ENCODE peak calls at places on chromosomes 12 and 14, in ten cellular contexts. Q is A549, S is lower lobe of right lung, O is breast epithelium, J is stomach, W is esophagus squamous epithelium, Y is body of pancreas, L is endodermal cell, M is HepG2, F is suprapubic skin. E is an unnamed sample.

GRCh38 chr14:99952039-99952438 is 113.2 kb upstream of the EVL start:
- DNase-seq in Q (no peak), S (no peak), O (no peak), J (no peak), W (no peak), Y (no peak), L (no peak), M (no peak), F (no peak), E (no peak)

GRCh38 chr12:41962171-41962572 is 182.5 kb downstream of the GXYLT1 start:
- DNase-seq in Q (no peak), S (no peak), O (no peak), J (no peak), W (no peak), Y (peak; percentile 20), L (no peak), M (no peak), F (no peak), E (no peak)

GRCh38 chr14:24701031-24701430 is 67.0 kb upstream of the GZMB start:
- DNase-seq in Q (no peak), S (no peak), O (no peak), J (no peak), W (no peak), Y (no peak), L (peak; percentile 40), M (no peak), F (no peak), E (no peak)

GRCh38 chr12:3583656-3584334 is 92.8 kb downstream of the PRMT8 start:
- DNase-seq in Q (no peak), S (no peak), O (no peak), J (no peak), W (no peak), Y (no peak), L (no peak), M (no peak), F (no peak), E (no peak)

GRCh38 chr14:55832974-55833373 is 253.0 kb downstream of the KTN1 start:
- DNase-seq in Q (no peak), S (no peak), O (no peak), J (no peak), W (no peak), Y (no peak), L (no peak), M (no peak), F (no peak), E (no peak)

GRCh38 chr14:94041551-94042346 is 15.6 kb downstream of the OTUB2 start:
- DNase-seq in Q (no peak), S (peak; percentile 72), O (no peak), J (peak; percentile 54), W (no peak), Y (no peak), L (no peak), M (peak; percentile 75), F (no peak), E (no peak)

GRCh38 chr14:103889313-103890051 is 38.8 kb upstream of the TDRD9 start:
- DNase-seq in Q (no peak), S (peak; percentile 56), O (no peak), J (peak; percentile 70), W (no peak), Y (peak; percentile 62), L (no peak), M (peak; percentile 50), F (no peak), E (no peak)

GRCh38 chr14:55109846-55110245 is 19.2 kb upstream of the LGALS3 start:
- DNase-seq in Q (no peak), S (no peak), O (no peak), J (no peak), W (no peak), Y (no peak), L (no peak), M (peak; percentile 25), F (no peak), E (no peak)

GRCh38 chr12:79016181-79016580 is 151.6 kb downstream of the SYT1 start:
- DNase-seq in Q (no peak), S (no peak), O (no peak), J (no peak), W (no peak), Y (no peak), L (no peak), M (no peak), F (no peak), E (no peak)

GRCh38 chr14:104227806-104228205 is 89.4 kb downstream of the KIF26A start:
- DNase-seq in Q (no peak), S (no peak), O (no peak), J (no peak), W (no peak), Y (no peak), L (no peak), M (no peak), F (no peak), E (no peak)

GRCh38 chr12:73867147-73867546 is 670.5 kb upstream of the ATXN7L3B start:
- DNase-seq in Q (no peak), S (no peak), O (no peak), J (no peak), W (no peak), Y (no peak), L (no peak), M (no peak), F (no peak), E (no peak)

GRCh38 chr14:72947366-72948160 is 21.3 kb downstream of the DCAF4 start:
- DNase-seq in Q (no peak), S (no peak), O (no peak), J (no peak), W (no peak), Y (no peak), L (no peak), M (no peak), F (no peak), E (no peak)

GRCh38 chr12:117032593-117033381 is 66.4 kb downstream of the TESC start:
- DNase-seq in Q (no peak), S (no peak), O (peak; percentile 55), J (peak; percentile 25), W (no peak), Y (peak; percentile 89), L (peak; percentile 78), M (no peak), F (no peak), E (no peak)
- H3K4me3 ChIP-seq in Q (no peak overlapping the region), S (no peak overlapping the region), O (no peak overlapping the region), J (no peak overlapping the region), W (no peak overlapping the region), Y (no peak overlapping the region), L (no peak overlapping the region), M (no peak overlapping the region), F (no peak overlapping the region), E (no peak overlapping the region)

GRCh38 chr14:38238332-38238731 is 17.6 kb downstream of the CLEC14A start:
- DNase-seq in Q (no peak), S (no peak), O (no peak), J (no peak), W (no peak), Y (no peak), L (no peak), M (no peak), F (no peak), E (no peak)

GRCh38 chr14:38248629-38249028 is 7.3 kb downstream of the CLEC14A start:
- DNase-seq in Q (no peak), S (no peak), O (no peak), J (no peak), W (no peak), Y (no peak), L (peak; percentile 51), M (peak; percentile 28), F (no peak), E (no peak)

GRCh38 chr14:38238881-38239280 is 17.0 kb downstream of the CLEC14A start:
- DNase-seq in Q (no peak), S (no peak), O (no peak), J (no peak), W (no peak), Y (no peak), L (no peak), M (no peak), F (no peak), E (no peak)

DNA sequence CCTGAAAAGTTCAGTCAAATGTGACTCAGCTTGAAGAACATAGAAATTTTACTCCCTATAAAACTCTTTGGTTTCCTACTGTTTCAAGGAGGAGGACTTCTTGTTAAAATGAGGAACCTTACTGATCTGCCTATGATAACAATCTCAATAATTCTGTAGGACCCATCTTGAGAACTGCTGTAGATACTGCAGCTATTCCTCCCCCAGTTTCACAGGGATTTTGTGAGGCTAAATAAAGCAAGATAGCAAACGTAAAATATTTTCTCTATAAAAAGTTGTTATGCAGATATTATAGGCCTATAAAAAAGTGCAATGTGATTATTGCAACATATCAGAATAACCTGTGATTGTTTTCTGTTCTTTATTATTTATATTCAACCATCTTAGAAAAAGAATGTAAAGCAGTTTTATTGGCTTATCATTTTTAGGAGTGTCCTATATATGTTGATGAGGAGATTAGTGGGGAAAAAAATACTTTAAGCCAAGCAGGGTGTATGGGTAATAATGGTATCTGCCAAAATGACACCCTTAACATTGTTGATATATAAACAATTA is 12.1 kb downstream of the CLEC14A start:
- DNase-seq in Q (no peak), S (no peak), O (no peak), J (no peak), W (no peak), Y (no peak), L (no peak), M (no peak), F (no peak), E (no peak)
- TF ChIP-seq CTCF in Q (no peak), S (no peak), O (no peak), J (no peak), W (no peak), Y (no peak), L (no peak), M (no peak), F (no peak), E (no peak)

GRCh38 chr14:20789230-20789813 is 8.3 kb downstream of the RNASE6 start:
- DNase-seq in Q (no peak), S (no peak), O (no peak), J (no peak), W (no peak), Y (no peak), L (no peak), M (no peak), F (no peak), E (no peak)
- H3K4me1 ChIP-seq in Q (no peaks in the 10 kb centered on the region), S (peaks cover 29% of the 10 kb centered on the region), O (no peaks in the 10 kb centered on the region), J (no peaks in the 10 kb centered on the region), W (no peaks in the 10 kb centered on the region), Y (no peaks in the 10 kb centered on the region), L (peaks cover 18% of the 10 kb centered on the region), M (no peaks in the 10 kb centered on the region), F (no peaks in the 10 kb centered on the region), E (no peaks in the 10 kb centered on the region)

DNA sequence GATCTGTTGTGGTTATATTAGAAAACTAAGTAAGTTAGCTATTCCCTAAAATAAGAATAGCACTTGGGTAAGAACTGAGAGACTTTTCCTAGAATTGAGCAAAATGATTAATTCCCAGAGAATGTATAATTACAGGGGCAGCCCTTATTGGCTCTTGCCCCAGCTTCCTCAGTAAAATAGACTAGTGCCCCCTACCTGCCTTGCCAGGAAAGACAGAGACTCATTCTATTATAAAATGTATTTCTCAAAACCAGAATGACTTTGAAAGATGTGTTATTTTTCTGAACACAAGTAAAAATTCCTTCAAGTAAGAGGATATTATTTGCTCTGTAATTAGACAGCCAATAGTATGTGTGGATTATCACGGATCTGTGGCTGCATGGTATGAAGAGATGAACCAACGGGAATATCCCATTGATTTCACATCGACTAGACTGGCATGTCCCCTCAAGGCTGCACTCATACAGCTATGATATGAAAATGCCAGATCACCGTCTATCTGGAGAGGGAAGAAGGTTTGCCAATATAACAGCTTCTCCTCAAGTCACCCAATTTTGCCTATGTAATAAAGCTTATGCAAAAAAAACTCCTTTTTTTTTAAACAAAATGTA is 7.4 kb upstream of the GLRX5 start:
- DNase-seq in Q (peak; percentile 44), S (no peak), O (no peak), J (peak; percentile 52), W (no peak), Y (peak; percentile 50), L (no peak), M (peak; percentile 36), F (no peak), E (no peak)
- H3K4me3 ChIP-seq in Q (no peak overlapping the region), S (peak overlapping the region; percentile 14), O (no peak overlapping the region), J (no peak overlapping the region), W (no peak overlapping the region), Y (no peak overlapping the region), L (no peak overlapping the region), M (no peak overlapping the region), F (no peak overlapping the region), E (no peak overlapping the region)